ENCODE peak calls at places on chromosome 9, in seven cellular contexts. One of them, this sample, is unnamed.
A peak's percentile ranks its signal among the peaks of the same experiment; 100 is the strongest.

GRCh38 chr9:5499889-5500398 is 10.4 kb upstream of the PDCD1LG2 start:
- DNase-seq in keratinocyte: no peak
- DNase-seq in lung: peak; percentile 39
- DNase-seq in lower leg skin: no peak
- DNase-seq in cardiac muscle cell: peak; percentile 84
- DNase-seq in kidney: no peak
- DNase-seq in lower lobe of right lung: no peak
- DNase-seq in this sample: no peak

GRCh38 chr9:93950619-93951601 is 4.2 kb downstream of the BARX1 start:
- DNase-seq in lower lobe of right lung: no peak
- DNase-seq in kidney: no peak
- DNase-seq in cardiac muscle cell: no peak
- DNase-seq in lower leg skin: peak; percentile 85
- DNase-seq in lung: peak; percentile 40
- DNase-seq in keratinocyte: no peak
- DNase-seq in this sample: no peak

GRCh38 chr9:70609542-70610286 is 195.3 kb upstream of the KLF9 start:
- DNase-seq in kidney: no peak
- DNase-seq in lung: no peak
- DNase-seq in keratinocyte: no peak
- DNase-seq in lower leg skin: peak; percentile 86
- DNase-seq in cardiac muscle cell: peak; percentile 92
- DNase-seq in lower lobe of right lung: no peak
- DNase-seq in this sample: peak; percentile 85

GRCh38 chr9:137589441-137590122 is 730 bp downstream of the ZMYND19 start:
- DNase-seq in keratinocyte: no peak
- DNase-seq in lower leg skin: no peak
- DNase-seq in cardiac muscle cell: peak; percentile 23
- DNase-seq in lung: no peak
- DNase-seq in kidney: no peak
- DNase-seq in lower lobe of right lung: peak; percentile 49
- DNase-seq in this sample: no peak

GRCh38 chr9:3906437-3907213 is 380.8 kb upstream of the RFX3 start:
- DNase-seq in lower lobe of right lung: no peak
- DNase-seq in kidney: no peak
- DNase-seq in cardiac muscle cell: peak; percentile 96
- DNase-seq in keratinocyte: peak; percentile 45
- DNase-seq in lower leg skin: no peak
- DNase-seq in lung: peak; percentile 35
- DNase-seq in this sample: peak; percentile 79

GRCh38 chr9:129320575-129321311 is 142.7 kb upstream of the IER5L start:
- DNase-seq in lung: peak; percentile 67
- DNase-seq in lower lobe of right lung: peak; percentile 76
- DNase-seq in kidney: peak; percentile 90
- DNase-seq in keratinocyte: no peak
- DNase-seq in cardiac muscle cell: peak; percentile 92
- DNase-seq in lower leg skin: peak; percentile 89
- DNase-seq in this sample: peak; percentile 63

GRCh38 chr9:22469928-22470544 is 23.4 kb downstream of the DMRTA1 start:
- DNase-seq in cardiac muscle cell: peak; percentile 29
- DNase-seq in keratinocyte: no peak
- DNase-seq in kidney: no peak
- DNase-seq in lower lobe of right lung: no peak
- DNase-seq in lower leg skin: no peak
- DNase-seq in lung: no peak
- DNase-seq in this sample: no peak

GRCh38 chr9:110440161-110440560 is 102.5 kb upstream of the TXNDC8 start:
- DNase-seq in lung: no peak
- DNase-seq in lower leg skin: no peak
- DNase-seq in keratinocyte: no peak
- DNase-seq in lower lobe of right lung: no peak
- DNase-seq in cardiac muscle cell: peak; percentile 90
- DNase-seq in kidney: no peak
- DNase-seq in this sample: peak; percentile 75

GRCh38 chr9:113152699-113153098 is 1.9 kb downstream of the SLC31A2 start:
- DNase-seq in keratinocyte: peak; percentile 81
- DNase-seq in kidney: no peak
- DNase-seq in lower leg skin: peak; percentile 63
- DNase-seq in cardiac muscle cell: no peak
- DNase-seq in lung: no peak
- DNase-seq in lower lobe of right lung: no peak
- DNase-seq in this sample: no peak

GRCh38 chr9:97557606-97558095 is 56.2 kb downstream of the TMOD1 start:
- DNase-seq in lower leg skin: peak; percentile 93
- DNase-seq in keratinocyte: no peak
- DNase-seq in lung: peak; percentile 59
- DNase-seq in lower lobe of right lung: peak; percentile 57
- DNase-seq in kidney: no peak
- DNase-seq in cardiac muscle cell: peak; percentile 77
- DNase-seq in this sample: no peak

GRCh38 chr9:87167616-87168015 is 220.3 kb upstream of the GAS1 start:
- DNase-seq in lower lobe of right lung: no peak
- DNase-seq in keratinocyte: no peak
- DNase-seq in lower leg skin: no peak
- DNase-seq in cardiac muscle cell: no peak
- DNase-seq in lung: no peak
- DNase-seq in kidney: no peak
- DNase-seq in this sample: no peak

GRCh38 chr9:119368681-119369581 is at the start of gene BRINP1:
- DNase-seq in kidney: peak; percentile 70
- DNase-seq in lung: no peak
- DNase-seq in cardiac muscle cell: peak; percentile 46
- DNase-seq in lower leg skin: no peak
- DNase-seq in keratinocyte: no peak
- DNase-seq in lower lobe of right lung: no peak
- DNase-seq in this sample: no peak

GRCh38 chr9:110588296-110588695 is 8.8 kb upstream of the SVEP1 start:
- DNase-seq in kidney: no peak
- DNase-seq in keratinocyte: no peak
- DNase-seq in lower leg skin: no peak
- DNase-seq in lower lobe of right lung: no peak
- DNase-seq in cardiac muscle cell: no peak
- DNase-seq in lung: no peak
- DNase-seq in this sample: no peak

GRCh38 chr9:112754578-112754977 is 4.0 kb downstream of the SNX30 start:
- DNase-seq in kidney: no peak
- DNase-seq in cardiac muscle cell: peak; percentile 71
- DNase-seq in lower lobe of right lung: no peak
- DNase-seq in lower leg skin: peak; percentile 49
- DNase-seq in lung: no peak
- DNase-seq in keratinocyte: peak; percentile 53
- DNase-seq in this sample: no peak

DNA sequence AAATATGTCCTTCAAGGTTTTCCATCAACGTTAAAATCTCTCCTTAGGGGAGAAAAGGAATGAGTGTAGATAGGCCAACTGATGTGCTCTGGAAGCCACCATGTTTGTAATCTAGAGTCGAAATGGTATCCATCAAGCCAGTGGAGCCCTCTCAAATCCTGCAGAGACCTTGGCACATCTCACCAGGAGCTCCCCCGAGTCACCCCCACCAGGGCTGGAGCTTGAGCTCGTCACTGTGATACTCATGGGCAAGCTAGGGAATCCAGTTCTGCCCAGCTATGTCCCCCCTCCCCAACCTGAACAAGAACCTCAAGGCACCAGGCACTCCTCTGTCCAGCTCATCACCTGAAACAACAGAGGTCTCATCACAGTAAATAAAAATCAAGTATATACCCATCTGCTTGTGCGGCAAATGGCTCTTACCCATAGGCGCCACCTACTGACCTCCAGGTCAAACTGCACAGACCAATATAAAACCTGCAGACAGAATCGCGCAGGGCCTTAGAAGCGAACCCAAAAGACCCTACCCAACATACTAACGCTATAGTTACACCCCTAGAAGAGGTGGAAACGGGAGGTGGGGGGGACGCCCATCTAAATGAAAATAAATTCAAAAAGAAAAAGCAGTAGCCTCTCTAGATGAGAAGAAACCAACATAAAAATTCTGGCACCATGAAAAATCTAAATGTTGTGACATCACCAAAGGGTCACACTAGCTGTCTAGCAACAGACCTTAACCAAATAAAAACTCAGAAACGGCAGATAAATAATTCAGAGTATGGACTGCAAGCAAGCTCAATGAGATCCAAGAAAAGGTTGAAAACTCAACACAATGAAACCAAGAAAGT is 75.0 kb downstream of the TTC39B start:
- DNase-seq in keratinocyte: no peak
- DNase-seq in lung: no peak
- DNase-seq in kidney: no peak
- DNase-seq in lower leg skin: no peak
- DNase-seq in lower lobe of right lung: no peak
- DNase-seq in cardiac muscle cell: peak; percentile 54
- DNase-seq in this sample: no peak
- TF ChIP-seq CTCF in keratinocyte: peak; percentile 60
- TF ChIP-seq CTCF in lung: no peak
- TF ChIP-seq CTCF in kidney: peak; percentile 32
- TF ChIP-seq CTCF in lower leg skin: no peak
- TF ChIP-seq CTCF in lower lobe of right lung: peak; percentile 45
- TF ChIP-seq CTCF in cardiac muscle cell: peak; percentile 62
- TF ChIP-seq CTCF in this sample: peak; percentile 37

GRCh38 chr9:136111910-136112309 is 6.8 kb downstream of the TMEM250 start:
- DNase-seq in lower lobe of right lung: no peak
- DNase-seq in lung: no peak
- DNase-seq in cardiac muscle cell: no peak
- DNase-seq in lower leg skin: no peak
- DNase-seq in kidney: no peak
- DNase-seq in keratinocyte: no peak
- DNase-seq in this sample: no peak

GRCh38 chr9:136109351-136110081 is 9.2 kb downstream of the TMEM250 start:
- DNase-seq in lower lobe of right lung: peak; percentile 93
- DNase-seq in kidney: peak; percentile 98
- DNase-seq in keratinocyte: peak; percentile 69
- DNase-seq in lower leg skin: peak; percentile 99
- DNase-seq in cardiac muscle cell: peak; percentile 95
- DNase-seq in lung: peak; percentile 91
- DNase-seq in this sample: peak; percentile 41

GRCh38 chr9:136111190-136111589 is 7.5 kb downstream of the TMEM250 start:
- DNase-seq in lower leg skin: no peak
- DNase-seq in keratinocyte: no peak
- DNase-seq in kidney: no peak
- DNase-seq in lung: no peak
- DNase-seq in cardiac muscle cell: no peak
- DNase-seq in lower lobe of right lung: no peak
- DNase-seq in this sample: no peak

GRCh38 chr9:136108648-136109266 is 9.9 kb downstream of the TMEM250 start:
- DNase-seq in lower leg skin: no peak
- DNase-seq in kidney: no peak
- DNase-seq in keratinocyte: no peak
- DNase-seq in cardiac muscle cell: no peak
- DNase-seq in lower lobe of right lung: no peak
- DNase-seq in lung: no peak
- DNase-seq in this sample: no peak

DNA sequence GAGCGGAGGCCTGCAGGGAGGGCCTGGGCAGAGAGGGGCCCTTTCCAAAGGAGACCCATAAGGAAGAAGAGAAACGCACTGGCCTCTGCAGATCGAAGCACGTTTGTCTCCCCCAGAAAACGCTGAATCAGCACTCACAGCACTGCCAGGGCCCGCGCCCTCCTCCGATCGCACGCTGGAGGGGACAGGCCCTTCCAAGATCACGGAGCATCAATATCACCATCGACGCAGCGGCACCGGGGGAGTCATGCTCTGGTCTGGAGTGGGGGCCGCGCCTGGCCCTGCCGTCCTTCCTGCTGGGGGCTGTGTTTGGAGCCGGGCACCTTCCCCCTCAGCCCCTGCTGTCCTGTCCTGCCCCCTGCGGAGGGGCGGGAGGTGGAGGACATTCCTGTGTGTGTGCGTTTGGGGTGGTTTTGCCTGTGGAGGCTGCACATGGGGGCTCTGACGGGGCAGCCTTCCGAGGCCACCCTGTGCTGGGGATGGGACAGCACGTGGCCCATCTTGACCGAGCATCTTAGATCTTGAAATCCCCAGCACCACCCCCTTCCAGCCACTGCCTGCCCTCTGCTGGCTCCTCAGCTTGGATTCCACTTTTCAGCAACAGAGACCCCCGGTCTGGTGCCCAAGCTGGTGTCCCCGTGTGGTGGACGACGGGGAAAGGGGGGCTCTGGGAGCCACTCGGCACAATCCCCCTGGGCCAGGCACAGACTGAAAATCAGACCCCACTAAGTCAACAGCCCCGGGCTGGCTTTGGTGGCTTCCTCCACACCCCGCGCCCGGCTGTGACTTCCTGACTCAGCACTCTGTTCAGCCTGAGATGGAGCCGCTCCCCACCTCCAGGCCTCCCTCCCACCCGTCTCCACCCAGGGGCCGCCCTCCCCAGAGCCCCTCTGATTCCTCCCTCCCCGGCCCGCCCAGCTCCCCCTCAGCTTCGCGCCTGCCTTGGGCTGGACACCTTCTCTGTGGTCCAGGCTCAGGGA is 8.3 kb downstream of the TMEM250 start:
- DNase-seq in cardiac muscle cell: peak; percentile 41
- DNase-seq in keratinocyte: no peak
- DNase-seq in lower leg skin: no peak
- DNase-seq in lower lobe of right lung: no peak
- DNase-seq in lung: no peak
- DNase-seq in kidney: no peak
- DNase-seq in this sample: no peak
- TF ChIP-seq CTCF in cardiac muscle cell: peak; percentile 37
- TF ChIP-seq CTCF in keratinocyte: no peak
- TF ChIP-seq CTCF in lower leg skin: no peak
- TF ChIP-seq CTCF in lower lobe of right lung: no peak
- TF ChIP-seq CTCF in lung: no peak
- TF ChIP-seq CTCF in kidney: peak; percentile 8
- TF ChIP-seq CTCF in this sample: peak; percentile 32

DNA sequence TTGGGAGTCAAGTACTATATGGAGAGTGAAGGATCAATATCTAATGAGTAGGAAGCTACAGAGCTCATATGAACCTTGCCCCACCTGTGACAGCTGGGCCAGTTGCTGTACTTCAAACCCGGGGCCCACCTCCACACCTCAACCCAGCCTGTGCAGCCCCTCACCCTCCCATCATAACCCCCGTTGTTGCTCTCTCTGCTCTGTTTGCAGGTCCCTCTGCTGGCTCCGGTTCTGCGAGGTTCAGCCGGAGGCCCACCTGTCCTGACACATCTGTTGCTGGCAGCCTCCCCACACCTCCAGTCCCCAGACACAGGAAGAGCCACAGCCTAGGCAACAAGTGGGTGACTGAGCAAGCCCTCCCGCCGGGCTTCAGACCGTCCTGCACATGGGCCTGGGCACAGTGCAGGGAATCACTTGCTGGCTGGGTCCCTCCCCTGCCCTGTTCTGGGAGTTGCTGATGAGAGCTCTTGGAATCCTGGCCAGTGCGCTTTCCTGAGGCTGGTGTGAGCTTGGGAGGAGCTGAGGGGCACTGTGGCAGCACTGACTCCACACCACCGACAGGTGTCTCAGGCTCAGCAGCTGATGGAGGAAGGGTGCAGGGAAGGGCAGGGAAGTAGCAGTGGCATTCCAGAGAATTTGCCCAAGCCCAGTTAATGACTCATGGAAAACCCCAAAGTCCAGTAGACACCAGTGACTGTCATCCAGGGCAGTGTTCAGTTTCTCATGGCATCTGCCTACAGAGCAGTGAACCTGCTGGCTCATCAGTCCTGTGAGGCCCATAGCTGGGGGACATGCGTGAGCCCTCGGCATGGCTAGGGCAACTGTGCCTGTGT is 69.5 kb upstream of the GARNL3 start:
- DNase-seq in keratinocyte: peak; percentile 38
- DNase-seq in cardiac muscle cell: no peak
- DNase-seq in lower lobe of right lung: peak; percentile 29
- DNase-seq in lower leg skin: no peak
- DNase-seq in lung: no peak
- DNase-seq in kidney: peak; percentile 66
- DNase-seq in this sample: no peak
- TF ChIP-seq CTCF in keratinocyte: peak; percentile 50
- TF ChIP-seq CTCF in cardiac muscle cell: no peak
- TF ChIP-seq CTCF in lower lobe of right lung: no peak
- TF ChIP-seq CTCF in lower leg skin: no peak
- TF ChIP-seq CTCF in lung: no peak
- TF ChIP-seq CTCF in kidney: peak; percentile 18
- TF ChIP-seq CTCF in this sample: peak; percentile 29

GRCh38 chr9:35910613-35911488 is 1.6 kb downstream of the SPAAR start:
- DNase-seq in cardiac muscle cell: peak; percentile 84
- DNase-seq in lower lobe of right lung: peak; percentile 55
- DNase-seq in kidney: peak; percentile 76
- DNase-seq in keratinocyte: no peak
- DNase-seq in lung: peak; percentile 60
- DNase-seq in lower leg skin: peak; percentile 84
- DNase-seq in this sample: no peak
- TF ChIP-seq CTCF in cardiac muscle cell: peak; percentile 66
- TF ChIP-seq CTCF in lower lobe of right lung: peak; percentile 53
- TF ChIP-seq CTCF in kidney: peak; percentile 50
- TF ChIP-seq CTCF in keratinocyte: peak; percentile 74
- TF ChIP-seq CTCF in lung: peak; percentile 23
- TF ChIP-seq CTCF in lower leg skin: no peak
- TF ChIP-seq CTCF in this sample: peak; percentile 41

This sample was measured in AG04449.